ENCODE peak calls at places on chromosome X, in eight cellular contexts. Q, D, X, U, Y, A, G and N are unnamed samples.

GRCh38 chrX:107135076-107135964 is 16.7 kb upstream of the RBM41 start:
- DNase-seq in U (no peak), G (no peak), Q (no peak), Y (no peak), X (peak; percentile 73), D (no peak), A (no peak), N (no peak)

GRCh38 chrX:115341421-115341820 is 51.9 kb downstream of the LUZP4 start:
- DNase-seq in Y (no peak), X (no peak), G (no peak), Q (no peak), A (no peak), D (no peak), U (no peak), N (no peak)

GRCh38 chrX:56995271-56995994 is at the start of gene SPIN3:
- DNase-seq in U (peak; percentile 89), D (no peak), X (peak; percentile 62), Y (peak; percentile 82), Q (peak; percentile 93), A (no peak), G (peak; percentile 84), N (no peak)

GRCh38 chrX:10176121-10177003 is 19.6 kb downstream of the CLCN4 start:
- DNase-seq in Y (no peak), D (no peak), G (peak; percentile 39), U (no peak), X (no peak), Q (no peak), A (no peak), N (no peak)

GRCh38 chrX:42098897-42099296 is 175.5 kb upstream of the CASK start:
- DNase-seq in Q (no peak), U (no peak), X (peak; percentile 18), D (no peak), G (no peak), A (no peak), Y (peak; percentile 4), N (no peak)

GRCh38 chrX:136694491-136695087 is 46.6 kb downstream of the CD40LG start:
- DNase-seq in Y (no peak), U (no peak), G (no peak), A (peak; percentile 86), D (peak; percentile 58), Q (no peak), X (peak; percentile 73), N (peak; percentile 87)

GRCh38 chrX:66914082-66914481 is 275.2 kb upstream of the EDA2R start:
- DNase-seq in U (no peak), G (no peak), Y (no peak), D (no peak), X (peak; percentile 12), Q (no peak), A (no peak), N (peak; percentile 1)

GRCh38 chrX:22313757-22314156 is 41.0 kb downstream of the CBLL2 start:
- DNase-seq in Q (no peak), U (no peak), X (no peak), D (no peak), G (no peak), A (no peak), Y (no peak), N (no peak)

GRCh38 chrX:19707472-19707871 is 179.9 kb downstream of the SH3KBP1 start:
- DNase-seq in G (no peak), X (no peak), A (no peak), U (no peak), Q (no peak), Y (no peak), D (no peak), N (no peak)

GRCh38 chrX:21740329-21741274 is 17.3 kb downstream of the SMPX start:
- DNase-seq in X (no peak), G (peak; percentile 49), A (no peak), U (no peak), Y (peak; percentile 43), D (no peak), Q (peak; percentile 86), N (no peak)

GRCh38 chrX:68196939-68197791 is 236.1 kb downstream of the OPHN1 start:
- DNase-seq in G (no peak), U (no peak), D (peak; percentile 37), Y (no peak), A (peak; percentile 79), Q (no peak), X (peak; percentile 58), N (peak; percentile 30)

GRCh38 chrX:140762061-140762460 is 52.5 kb downstream of the LINC00632 start:
- DNase-seq in X (peak; percentile 76), Q (no peak), U (peak; percentile 61), G (peak; percentile 38), Y (no peak), D (peak; percentile 54), A (peak; percentile 83), N (peak; percentile 63)

GRCh38 chrX:155023907-155024833 is 1.6 kb upstream of the F8 start:
- DNase-seq in D (no peak), X (no peak), A (no peak), Q (no peak), Y (no peak), G (no peak), U (no peak), N (no peak)
- H3K4me3 ChIP-seq in D (no peak overlapping the region), X (no peak overlapping the region), A (no peak overlapping the region), Q (no peak overlapping the region), Y (no peak overlapping the region), G (no peak overlapping the region), U (no peak overlapping the region), N (no peak overlapping the region)

GRCh38 chrX:28585767-28586166 is 1.5 kb upstream of the IL1RAPL1 start:
- DNase-seq in X (no peak), D (no peak), Y (no peak), G (no peak), A (no peak), Q (no peak), U (no peak), N (no peak)
- H3K4me3 ChIP-seq in X (peak overlapping the region; percentile 49), D (no peak overlapping the region), Y (no peak overlapping the region), G (no peak overlapping the region), A (no peak overlapping the region), Q (no peak overlapping the region), U (no peak overlapping the region), N (no peak overlapping the region)

GRCh38 chrX:138710311-138710791 is 1.2 kb downstream of the FGF13 start:
- DNase-seq in Y (no peak), U (no peak), A (no peak), D (no peak), Q (peak; percentile 82), G (no peak), X (no peak), N (no peak)
- H3K4me3 ChIP-seq in Y (no peak overlapping the region), U (peak overlapping the region; percentile 43), A (no peak overlapping the region), D (no peak overlapping the region), Q (no peak overlapping the region), G (peak overlapping the region; percentile 57), X (no peak overlapping the region), N (no peak overlapping the region)

DNA sequence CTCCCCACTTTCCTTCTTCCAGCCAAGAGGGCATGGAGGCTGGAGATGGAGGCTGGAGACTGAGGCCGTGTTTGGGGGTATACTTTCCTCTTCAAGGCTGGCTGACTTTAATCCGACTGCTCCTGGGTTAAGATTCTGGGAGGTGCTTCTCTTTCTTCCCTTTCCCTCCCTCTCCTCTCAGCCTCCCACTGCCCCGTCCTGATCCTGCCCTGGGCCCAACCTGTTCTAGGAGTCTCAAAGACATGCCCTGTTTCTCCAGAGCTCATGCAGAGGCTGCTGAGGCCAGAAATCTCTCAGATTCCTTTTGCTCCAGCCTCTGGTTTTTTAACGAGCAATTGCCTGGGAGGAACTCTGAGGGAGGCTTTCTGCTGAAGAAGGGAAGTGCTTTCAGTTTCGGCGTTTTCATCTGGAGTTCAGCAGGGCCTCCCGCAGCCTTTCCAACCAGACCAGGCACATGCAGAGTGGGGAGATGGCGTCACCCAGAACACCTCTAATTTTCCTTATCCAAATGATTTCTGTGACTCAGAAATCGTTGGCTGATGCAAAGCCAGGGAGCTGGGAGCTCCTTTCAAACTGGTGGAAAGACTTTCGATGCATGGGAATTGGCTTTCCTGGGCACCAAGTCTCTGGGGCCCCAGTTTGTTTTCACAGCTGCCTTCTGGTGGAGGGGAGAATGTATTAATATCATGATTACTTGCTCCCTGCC is 34.5 kb upstream of the FAM9C start:
- DNase-seq in G (peak; percentile 48), Y (peak; percentile 17), Q (no peak), X (peak; percentile 83), A (no peak), U (peak; percentile 72), D (no peak), N (no peak)
- H3K4me3 ChIP-seq in G (no peak overlapping the region), Y (no peak overlapping the region), Q (no peak overlapping the region), X (no peak overlapping the region), A (no peak overlapping the region), U (no peak overlapping the region), D (peak overlapping the region; percentile 38), N (no peak overlapping the region)

DNA sequence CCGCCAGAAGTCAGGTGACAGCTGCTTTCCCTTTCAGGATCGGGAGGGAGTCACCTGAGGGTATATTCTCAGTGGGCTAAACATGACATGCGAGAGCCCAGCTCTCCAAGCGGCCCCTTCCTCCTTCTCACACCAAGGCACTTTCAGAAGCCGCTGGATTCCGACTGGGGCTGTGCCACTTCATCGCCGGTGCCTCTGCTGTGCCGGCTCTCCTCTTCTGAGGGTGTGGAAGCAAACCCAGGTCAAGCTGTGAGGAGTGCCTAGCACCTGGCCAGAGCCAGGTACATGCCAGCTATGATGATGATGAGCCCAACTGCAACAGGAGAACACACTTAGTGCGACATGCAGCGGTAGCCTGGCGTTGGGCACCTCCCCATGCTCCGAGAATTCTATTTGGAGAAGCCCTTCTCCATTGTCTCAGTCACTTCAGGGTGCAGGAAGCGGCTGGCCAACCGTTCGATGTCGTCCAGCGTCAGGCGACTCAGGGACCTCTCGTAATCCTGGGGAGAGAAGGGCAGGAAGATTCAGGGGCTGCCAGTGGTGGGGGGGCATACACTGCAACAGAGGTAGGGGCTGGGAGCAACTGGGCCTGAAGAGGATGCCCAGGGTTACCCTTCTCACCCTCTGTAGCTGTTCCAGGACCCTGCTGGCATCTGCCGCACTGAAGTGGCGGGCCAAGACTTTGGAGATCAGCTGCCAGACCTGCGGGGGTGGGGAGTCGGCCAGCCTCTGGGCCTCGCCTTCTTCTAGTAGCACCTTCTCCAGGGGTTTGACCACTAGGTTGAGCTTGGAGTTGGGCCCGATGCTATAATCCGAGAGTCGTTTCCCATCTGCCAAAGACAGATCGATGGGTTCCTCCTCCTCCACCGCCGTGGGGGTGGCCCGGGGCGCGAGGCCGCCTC is 1.0 kb downstream of the UBL4A start:
- DNase-seq in X (peak; percentile 5), U (peak; percentile 71), G (no peak), A (no peak), Y (no peak), D (no peak), Q (no peak), N (no peak)
- H3K4me3 ChIP-seq in X (peak overlapping the region; percentile 34), U (peak overlapping the region; percentile 47), G (peak overlapping the region; percentile 68), A (peak overlapping the region; percentile 78), Y (peak overlapping the region; percentile 55), D (peak overlapping the region; percentile 98), Q (no peak overlapping the region), N (peak overlapping the region; percentile 66)

DNA sequence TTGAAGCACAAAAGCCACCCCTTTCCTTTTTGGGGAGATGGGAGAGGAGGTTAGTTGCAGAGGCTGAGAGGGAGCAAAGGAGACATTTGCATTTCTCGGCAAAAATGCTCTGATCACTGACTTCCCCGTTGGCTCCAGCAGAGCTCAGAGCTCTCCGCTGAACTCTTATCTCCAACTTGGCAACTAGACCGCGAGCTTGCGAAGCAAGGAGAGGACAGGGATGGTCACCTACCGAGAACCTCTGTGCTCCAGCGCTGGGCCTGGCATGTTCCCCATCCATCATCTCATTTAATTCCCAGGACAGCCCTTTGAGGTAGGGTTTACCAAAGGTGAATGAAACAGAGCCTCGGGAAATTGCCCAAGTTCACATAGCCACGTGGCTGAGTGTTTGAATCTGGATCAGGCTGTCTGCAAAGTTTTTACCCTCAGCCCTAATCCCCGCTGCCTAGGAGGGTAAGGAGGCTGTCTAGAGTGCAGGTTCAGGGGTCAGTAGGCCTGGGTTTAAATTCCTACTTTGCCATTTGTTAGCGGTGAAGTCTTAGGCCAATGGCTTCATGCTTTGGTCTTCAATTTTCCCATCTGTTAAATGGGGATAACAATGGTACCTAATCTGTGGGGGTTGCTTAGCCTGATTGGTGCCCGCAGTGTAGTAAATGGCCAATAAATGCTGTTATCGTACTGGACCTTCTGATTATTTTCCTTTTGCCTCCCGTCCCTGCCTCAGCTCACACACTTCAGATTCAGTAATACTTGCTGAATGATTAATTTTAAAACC is 3.8 kb upstream of the CITED1 start:
- DNase-seq in Q (no peak), D (no peak), A (no peak), Y (no peak), G (no peak), X (no peak), U (no peak), N (no peak)
- H3K4me3 ChIP-seq in Q (no peak overlapping the region), D (no peak overlapping the region), A (no peak overlapping the region), Y (peak overlapping the region; percentile 6), G (peak overlapping the region; percentile 59), X (peak overlapping the region; percentile 23), U (no peak overlapping the region), N (peak overlapping the region; percentile 23)